ENCODE peak calls at places on chromosomes 12 and 14, in five cellular contexts. One of them, this sample, is unnamed.

GRCh38 chr12:126874427-126875026 is 1392.4 kb upstream of the TMEM132C start:
- DNase-seq in cardiac fibroblast: peak
- DNase-seq in lung: peak
- DNase-seq in mesothelial cell of epicardium: peak
- DNase-seq in CD4-positive, alpha-beta T cell: peak
- DNase-seq in this sample: peak

GRCh38 chr12:93090768-93091172 is 161.7 kb upstream of the EEA1 start:
- DNase-seq in cardiac fibroblast: peak
- DNase-seq in lung: no peak
- DNase-seq in mesothelial cell of epicardium: no peak
- DNase-seq in CD4-positive, alpha-beta T cell: no peak
- DNase-seq in this sample: no peak

GRCh38 chr12:51661836-51662235 is 70.8 kb downstream of the SCN8A start:
- DNase-seq in cardiac fibroblast: no peak
- DNase-seq in lung: no peak
- DNase-seq in mesothelial cell of epicardium: no peak
- DNase-seq in CD4-positive, alpha-beta T cell: no peak
- DNase-seq in this sample: no peak

GRCh38 chr12:109920266-109920780 is 20.2 kb downstream of the TCHP start:
- DNase-seq in cardiac fibroblast: no peak
- DNase-seq in lung: no peak
- DNase-seq in mesothelial cell of epicardium: no peak
- DNase-seq in CD4-positive, alpha-beta T cell: no peak
- DNase-seq in this sample: no peak

GRCh38 chr14:30679032-30679431 is 56.9 kb downstream of the SCFD1 start:
- DNase-seq in cardiac fibroblast: no peak
- DNase-seq in lung: no peak
- DNase-seq in mesothelial cell of epicardium: no peak
- DNase-seq in CD4-positive, alpha-beta T cell: no peak
- DNase-seq in this sample: no peak

GRCh38 chr12:93361159-93361919 is 16.4 kb upstream of the NUDT4 start:
- DNase-seq in cardiac fibroblast: peak
- DNase-seq in lung: no peak
- DNase-seq in mesothelial cell of epicardium: no peak
- DNase-seq in CD4-positive, alpha-beta T cell: no peak
- DNase-seq in this sample: no peak

GRCh38 chr12:55582066-55582465 is 9.8 kb downstream of the OR2AP1 start:
- DNase-seq in cardiac fibroblast: no peak
- DNase-seq in lung: no peak
- DNase-seq in mesothelial cell of epicardium: no peak
- DNase-seq in CD4-positive, alpha-beta T cell: no peak
- DNase-seq in this sample: no peak

GRCh38 chr14:64705406-64706118 is 1.3 kb downstream of the PLEKHG3 start:
- DNase-seq in cardiac fibroblast: no peak
- DNase-seq in lung: no peak
- DNase-seq in mesothelial cell of epicardium: no peak
- DNase-seq in CD4-positive, alpha-beta T cell: no peak
- DNase-seq in this sample: no peak

GRCh38 chr12:25789520-25789919 is 169.0 kb upstream of the RASSF8 start:
- DNase-seq in cardiac fibroblast: peak
- DNase-seq in lung: no peak
- DNase-seq in mesothelial cell of epicardium: no peak
- DNase-seq in CD4-positive, alpha-beta T cell: no peak
- DNase-seq in this sample: no peak

GRCh38 chr12:63040526-63041220 is 105.7 kb upstream of the PPM1H start:
- DNase-seq in cardiac fibroblast: no peak
- DNase-seq in lung: no peak
- DNase-seq in mesothelial cell of epicardium: no peak
- DNase-seq in CD4-positive, alpha-beta T cell: no peak
- DNase-seq in this sample: no peak

GRCh38 chr14:96796851-96797187 is 363 bp upstream of the VRK1 start:
- DNase-seq in cardiac fibroblast: no peak
- DNase-seq in lung: no peak
- DNase-seq in mesothelial cell of epicardium: no peak
- DNase-seq in CD4-positive, alpha-beta T cell: no peak
- DNase-seq in this sample: no peak

GRCh38 chr12:113926792-113927191 is 39.3 kb downstream of the RBM19 start:
- DNase-seq in cardiac fibroblast: no peak
- DNase-seq in lung: no peak
- DNase-seq in mesothelial cell of epicardium: no peak
- DNase-seq in CD4-positive, alpha-beta T cell: no peak
- DNase-seq in this sample: no peak

GRCh38 chr12:12901158-12901791 is 9.9 kb downstream of the GPRC5A start:
- DNase-seq in cardiac fibroblast: peak
- DNase-seq in lung: no peak
- DNase-seq in mesothelial cell of epicardium: no peak
- DNase-seq in CD4-positive, alpha-beta T cell: no peak
- DNase-seq in this sample: no peak

GRCh38 chr12:16520328-16520727 is 85.6 kb downstream of the LMO3 start:
- DNase-seq in cardiac fibroblast: no peak
- DNase-seq in lung: no peak
- DNase-seq in mesothelial cell of epicardium: no peak
- DNase-seq in CD4-positive, alpha-beta T cell: no peak
- DNase-seq in this sample: no peak

GRCh38 chr14:85281921-85282320 is 248.0 kb upstream of the FLRT2 start:
- DNase-seq in cardiac fibroblast: peak
- DNase-seq in lung: no peak
- DNase-seq in mesothelial cell of epicardium: no peak
- DNase-seq in CD4-positive, alpha-beta T cell: no peak
- DNase-seq in this sample: no peak

GRCh38 chr12:108967869-108968540 is 52.9 kb downstream of the SVOP start:
- DNase-seq in cardiac fibroblast: no peak
- DNase-seq in lung: no peak
- DNase-seq in mesothelial cell of epicardium: no peak
- DNase-seq in CD4-positive, alpha-beta T cell: no peak
- DNase-seq in this sample: no peak

GRCh38 chr12:42474391-42474790 is 115.2 kb downstream of the PRICKLE1 start:
- DNase-seq in cardiac fibroblast: no peak
- DNase-seq in lung: no peak
- DNase-seq in mesothelial cell of epicardium: no peak
- DNase-seq in CD4-positive, alpha-beta T cell: no peak
- DNase-seq in this sample: no peak

GRCh38 chr12:69698769-69699540 is at the start of gene BEST3:
- DNase-seq in cardiac fibroblast: no peak
- DNase-seq in lung: no peak
- DNase-seq in mesothelial cell of epicardium: no peak
- DNase-seq in CD4-positive, alpha-beta T cell: no peak
- DNase-seq in this sample: no peak

GRCh38 chr12:51080136-51080535 is 3.3 kb downstream of the CSRNP2 start:
- DNase-seq in cardiac fibroblast: no peak
- DNase-seq in lung: no peak
- DNase-seq in mesothelial cell of epicardium: no peak
- DNase-seq in CD4-positive, alpha-beta T cell: no peak
- DNase-seq in this sample: no peak

GRCh38 chr12:97194551-97194950 is 268.1 kb upstream of the RMST start:
- DNase-seq in cardiac fibroblast: no peak
- DNase-seq in lung: no peak
- DNase-seq in mesothelial cell of epicardium: no peak
- DNase-seq in CD4-positive, alpha-beta T cell: no peak
- DNase-seq in this sample: no peak

GRCh38 chr14:89347885-89348284 is 69.1 kb downstream of the FOXN3 start:
- DNase-seq in cardiac fibroblast: no peak
- DNase-seq in lung: no peak
- DNase-seq in mesothelial cell of epicardium: no peak
- DNase-seq in CD4-positive, alpha-beta T cell: no peak
- DNase-seq in this sample: no peak

GRCh38 chr12:6310771-6311610 is 509 bp downstream of the PLEKHG6 start:
- DNase-seq in cardiac fibroblast: no peak
- DNase-seq in lung: no peak
- DNase-seq in mesothelial cell of epicardium: no peak
- DNase-seq in CD4-positive, alpha-beta T cell: no peak
- DNase-seq in this sample: no peak
- TF ChIP-seq CTCF in cardiac fibroblast: no peak
- TF ChIP-seq CTCF in lung: no peak
- TF ChIP-seq CTCF in mesothelial cell of epicardium: no peak
- TF ChIP-seq CTCF in CD4-positive, alpha-beta T cell: no peak
- TF ChIP-seq CTCF in this sample: no peak

DNA sequence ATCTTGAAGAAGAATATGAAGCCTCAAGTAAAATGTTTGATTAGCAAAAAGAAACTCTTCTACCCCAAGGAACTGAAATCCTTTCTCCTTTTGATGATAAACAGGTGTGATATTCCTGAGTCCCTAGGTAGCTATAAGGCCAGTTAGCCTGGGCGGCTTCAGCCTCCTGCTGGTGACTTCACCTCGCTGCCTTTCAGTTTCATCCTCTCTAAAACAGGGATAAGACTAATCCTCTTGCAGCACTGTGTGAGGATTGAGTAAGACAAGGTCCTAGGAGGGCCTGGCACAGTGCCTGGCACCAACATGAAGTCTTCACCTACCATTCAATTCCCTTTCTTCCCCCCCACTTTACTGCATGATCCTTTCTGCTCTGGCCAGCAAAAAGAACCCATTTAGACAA is 42.1 kb downstream of the CIT start:
- DNase-seq in cardiac fibroblast: peak
- DNase-seq in lung: no peak
- DNase-seq in mesothelial cell of epicardium: no peak
- DNase-seq in CD4-positive, alpha-beta T cell: no peak
- DNase-seq in this sample: no peak
- TF ChIP-seq CTCF in cardiac fibroblast: peak
- TF ChIP-seq CTCF in lung: no peak
- TF ChIP-seq CTCF in mesothelial cell of epicardium: no peak
- TF ChIP-seq CTCF in CD4-positive, alpha-beta T cell: no peak
- TF ChIP-seq CTCF in this sample: peak

DNA sequence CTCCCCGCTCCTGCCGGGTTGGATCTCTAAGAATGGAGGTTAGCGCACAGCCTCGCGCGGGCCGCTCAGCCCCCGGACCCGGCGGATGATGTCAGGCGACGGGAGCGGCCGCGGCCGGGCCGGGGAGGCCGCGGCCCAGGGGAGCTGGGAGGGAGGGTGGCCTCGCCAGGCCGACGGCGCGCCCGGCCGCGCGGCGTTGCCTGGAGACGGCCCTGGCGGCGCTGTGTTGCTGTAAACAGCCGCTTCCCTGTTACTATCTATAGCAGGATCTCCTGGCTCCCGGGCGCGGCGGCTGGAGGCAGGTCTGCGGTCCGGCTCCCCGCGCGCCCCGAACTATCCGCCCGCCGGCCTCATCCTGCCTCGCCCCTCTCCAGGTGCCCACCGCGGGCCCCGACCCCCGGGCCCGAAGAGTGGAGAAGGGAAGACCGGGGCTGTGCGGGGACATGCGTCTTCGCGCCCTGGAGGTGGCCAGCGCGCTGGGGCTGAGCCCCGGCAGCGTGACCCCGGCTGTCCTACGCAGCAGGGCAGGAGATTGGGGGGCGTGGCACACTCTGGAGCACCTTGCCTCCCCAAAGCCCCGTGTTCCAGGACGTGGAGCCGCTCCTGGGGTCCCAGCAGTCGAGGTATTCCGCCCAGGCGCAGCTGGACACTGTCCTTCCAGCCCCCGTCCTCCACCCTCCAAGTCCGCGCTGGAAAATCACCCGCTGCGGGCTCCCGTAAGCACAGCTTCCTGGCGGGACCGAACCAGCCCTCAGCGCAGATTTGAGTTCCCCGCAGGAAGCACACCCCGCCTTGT is 1.4 kb upstream of the FOS start:
- DNase-seq in cardiac fibroblast: peak
- DNase-seq in lung: peak
- DNase-seq in mesothelial cell of epicardium: peak
- DNase-seq in CD4-positive, alpha-beta T cell: no peak
- DNase-seq in this sample: peak
- TF ChIP-seq CTCF in cardiac fibroblast: no peak
- TF ChIP-seq CTCF in lung: no peak
- TF ChIP-seq CTCF in mesothelial cell of epicardium: no peak
- TF ChIP-seq CTCF in CD4-positive, alpha-beta T cell: no peak
- TF ChIP-seq CTCF in this sample: peak

DNA sequence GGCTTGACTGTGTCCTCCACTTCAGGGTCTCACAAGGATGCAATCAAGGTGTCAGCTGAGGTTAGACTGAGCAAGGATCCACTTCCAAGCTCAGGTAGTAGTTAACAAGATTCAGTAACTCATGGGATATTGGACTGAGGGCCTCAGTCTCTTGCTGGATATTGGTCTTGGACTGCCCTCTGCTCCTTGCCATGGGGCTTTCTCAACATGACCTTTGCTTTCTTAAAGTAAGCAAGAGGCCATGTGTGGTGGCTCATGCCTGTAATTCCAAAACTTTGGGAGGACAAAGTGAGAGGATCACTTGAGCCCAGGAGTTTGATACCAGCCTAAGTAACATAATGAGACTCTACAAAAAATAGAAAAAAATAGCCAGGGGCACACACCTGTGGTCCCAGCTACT is 231.3 kb upstream of the AMIGO2 start:
- DNase-seq in cardiac fibroblast: no peak
- DNase-seq in lung: no peak
- DNase-seq in mesothelial cell of epicardium: no peak
- DNase-seq in CD4-positive, alpha-beta T cell: no peak
- DNase-seq in this sample: no peak
- TF ChIP-seq CTCF in cardiac fibroblast: no peak
- TF ChIP-seq CTCF in lung: no peak
- TF ChIP-seq CTCF in mesothelial cell of epicardium: no peak
- TF ChIP-seq CTCF in CD4-positive, alpha-beta T cell: no peak
- TF ChIP-seq CTCF in this sample: no peak

DNA sequence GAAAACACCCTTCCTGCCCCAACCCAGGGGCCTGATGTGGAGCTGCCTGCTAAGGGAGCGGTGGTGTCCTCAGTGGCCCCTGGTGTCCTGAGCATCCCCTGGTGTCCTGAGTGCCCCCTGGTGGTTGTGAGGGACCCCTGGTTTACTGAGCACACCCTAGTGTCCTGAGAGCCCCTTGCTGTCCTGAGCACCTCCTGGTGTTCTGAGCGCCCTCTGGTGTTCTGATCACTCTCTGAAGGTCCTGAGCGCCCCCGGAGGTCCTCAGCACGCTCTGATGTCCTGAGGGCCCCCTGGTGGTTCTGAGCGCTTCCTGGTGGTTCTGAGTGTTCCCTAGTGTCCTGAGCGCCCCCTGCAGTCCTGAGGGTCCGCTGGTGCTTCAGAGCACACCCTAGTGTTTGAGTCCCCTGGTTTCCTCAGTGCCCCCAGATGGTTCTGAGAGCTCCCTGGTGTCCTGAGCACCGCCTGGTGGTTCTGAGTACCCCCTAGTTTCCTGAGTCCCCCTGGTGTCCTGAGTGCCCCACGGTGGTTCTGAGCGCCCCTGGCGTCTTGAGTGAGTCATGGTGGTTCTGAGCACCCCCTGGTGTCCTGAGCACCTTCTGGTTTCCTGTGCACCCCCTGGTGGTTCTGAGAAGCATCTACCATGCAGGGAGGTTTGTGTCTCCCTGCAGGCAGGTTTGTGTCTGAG is 1004.2 kb downstream of the TMEM121 start:
- DNase-seq in cardiac fibroblast: no peak
- DNase-seq in lung: no peak
- DNase-seq in mesothelial cell of epicardium: no peak
- DNase-seq in CD4-positive, alpha-beta T cell: no peak
- DNase-seq in this sample: no peak
- TF ChIP-seq CTCF in cardiac fibroblast: no peak
- TF ChIP-seq CTCF in lung: no peak
- TF ChIP-seq CTCF in mesothelial cell of epicardium: no peak
- TF ChIP-seq CTCF in CD4-positive, alpha-beta T cell: peak
- TF ChIP-seq CTCF in this sample: no peak

GRCh38 chr14:58702466-58703148 is 64.8 kb downstream of the DACT1 start:
- DNase-seq in cardiac fibroblast: no peak
- DNase-seq in lung: no peak
- DNase-seq in mesothelial cell of epicardium: no peak
- DNase-seq in CD4-positive, alpha-beta T cell: no peak
- DNase-seq in this sample: no peak
- TF ChIP-seq CTCF in cardiac fibroblast: no peak
- TF ChIP-seq CTCF in lung: no peak
- TF ChIP-seq CTCF in mesothelial cell of epicardium: no peak
- TF ChIP-seq CTCF in CD4-positive, alpha-beta T cell: no peak
- TF ChIP-seq CTCF in this sample: no peak

This sample was measured in type B pancreatic cell.